ENCODE peak calls at places on chromosomes 1 and 21, in ten cellular contexts. D, Q, V, Z, R, S, Y, U, W and O are unnamed samples.

GRCh38 chr1:246104927-246105326 is 402.2 kb downstream of the SMYD3 start:
- DNase-seq in D (no peak), Q (no peak), V (peak; percentile 23), Z (no peak), R (no peak), S (no peak), Y (no peak), U (no peak), W (no peak), O (no peak)

GRCh38 chr1:43706598-43707190 is 642 bp upstream of the ST3GAL3 start:
- DNase-seq in D (peak; percentile 39), Q (peak; percentile 6), V (no peak), Z (no peak), R (no peak), S (no peak), Y (no peak), U (no peak), W (no peak), O (peak; percentile 65)

GRCh38 chr1:218867941-218868656 is 305.6 kb upstream of the LYPLAL1 start:
- DNase-seq in D (peak; percentile 34), Q (no peak), V (no peak), Z (no peak), R (no peak), S (no peak), Y (no peak), U (no peak), W (no peak), O (no peak)

GRCh38 chr21:39474545-39474944 is 22.8 kb downstream of the SH3BGR start:
- DNase-seq in D (no peak), Q (no peak), V (no peak), Z (no peak), R (no peak), S (no peak), Y (no peak), U (no peak), W (no peak), O (no peak)

GRCh38 chr1:27574871-27575831 is 28.8 kb downstream of the AHDC1 start:
- DNase-seq in D (peak; percentile 89), Q (no peak), V (peak; percentile 76), Z (no peak), R (peak; percentile 92), S (peak; percentile 31), Y (peak; percentile 91), U (no peak), W (peak; percentile 48), O (no peak)

GRCh38 chr1:201422436-201423030 is 1.0 kb upstream of the TNNI1 start:
- DNase-seq in D (no peak), Q (no peak), V (peak; percentile 39), Z (no peak), R (no peak), S (no peak), Y (no peak), U (no peak), W (no peak), O (no peak)

GRCh38 chr1:69221492-69221990 is 346.2 kb upstream of the LRRC7 start:
- DNase-seq in D (peak; percentile 15), Q (no peak), V (no peak), Z (no peak), R (no peak), S (no peak), Y (no peak), U (no peak), W (no peak), O (peak; percentile 1)

GRCh38 chr21:41957991-41958766 is 4.4 kb upstream of the C2CD2 start:
- DNase-seq in D (peak; percentile 94), Q (peak; percentile 82), V (peak; percentile 73), Z (no peak), R (peak; percentile 85), S (peak; percentile 79), Y (peak; percentile 75), U (peak; percentile 74), W (no peak), O (peak; percentile 100)

GRCh38 chr1:152162826-152163463 is 3.9 kb upstream of the RPTN start:
- DNase-seq in D (peak; percentile 80), Q (peak; percentile 94), V (no peak), Z (no peak), R (no peak), S (peak; percentile 88), Y (no peak), U (peak; percentile 93), W (no peak), O (peak; percentile 90)

GRCh38 chr1:192951961-192952460 is 107.1 kb downstream of the UCHL5 start:
- DNase-seq in D (peak; percentile 87), Q (peak; percentile 59), V (no peak), Z (no peak), R (no peak), S (peak; percentile 81), Y (no peak), U (peak; percentile 40), W (no peak), O (peak; percentile 94)

GRCh38 chr1:9150582-9151290 is 21.8 kb upstream of the GPR157 start:
- DNase-seq in D (peak; percentile 66), Q (no peak), V (no peak), Z (no peak), R (peak; percentile 73), S (no peak), Y (peak; percentile 70), U (no peak), W (peak; percentile 6), O (no peak)

GRCh38 chr1:165666152-165666551 is 32.2 kb downstream of the ALDH9A1 start:
- DNase-seq in D (peak; percentile 65), Q (no peak), V (no peak), Z (no peak), R (no peak), S (no peak), Y (no peak), U (no peak), W (no peak), O (no peak)

GRCh38 chr1:116345830-116346229 is 27.2 kb upstream of the ATP1A1 start:
- DNase-seq in D (no peak), Q (no peak), V (no peak), Z (peak; percentile 34), R (no peak), S (no peak), Y (peak; percentile 37), U (no peak), W (no peak), O (no peak)

GRCh38 chr1:7427901-7428300 is 343.2 kb upstream of the VAMP3 start:
- DNase-seq in D (no peak), Q (no peak), V (no peak), Z (no peak), R (no peak), S (no peak), Y (peak; percentile 18), U (no peak), W (no peak), O (no peak)

GRCh38 chr1:8384088-8384487 is 66.2 kb downstream of the SLC45A1 start:
- DNase-seq in D (no peak), Q (no peak), V (no peak), Z (no peak), R (no peak), S (no peak), Y (no peak), U (no peak), W (no peak), O (no peak)

GRCh38 chr1:88302843-88303486 is 381.1 kb upstream of the PKN2 start:
- DNase-seq in D (peak; percentile 45), Q (peak; percentile 2), V (peak; percentile 22), Z (no peak), R (no peak), S (peak; percentile 24), Y (no peak), U (peak; percentile 2), W (no peak), O (peak; percentile 59)

GRCh38 chr1:154847891-154848290 is 22.2 kb downstream of the KCNN3 start:
- DNase-seq in D (peak; percentile 45), Q (no peak), V (peak; percentile 84), Z (no peak), R (peak; percentile 54), S (no peak), Y (peak; percentile 62), U (no peak), W (peak; percentile 71), O (no peak)

GRCh38 chr21:29382029-29382654 is 83.4 kb downstream of the BACH1 start:
- DNase-seq in D (peak; percentile 32), Q (peak; percentile 81), V (no peak), Z (no peak), R (no peak), S (peak; percentile 61), Y (no peak), U (peak; percentile 88), W (no peak), O (peak; percentile 13)

GRCh38 chr1:185934476-185935189 is 200.4 kb downstream of the HMCN1 start:
- DNase-seq in D (peak; percentile 71), Q (no peak), V (no peak), Z (no peak), R (no peak), S (no peak), Y (no peak), U (peak; percentile 64), W (no peak), O (no peak)

GRCh38 chr1:61083014-61083798 is 845 bp downstream of the NFIA start:
- DNase-seq in D (no peak), Q (peak; percentile 35), V (peak; percentile 23), Z (no peak), R (peak; percentile 44), S (no peak), Y (peak; percentile 63), U (no peak), W (peak; percentile 45), O (peak; percentile 14)

GRCh38 chr21:31119199-31119598 is 80.9 kb upstream of the KRTAP19-8 start:
- DNase-seq in D (no peak), Q (no peak), V (no peak), Z (no peak), R (no peak), S (no peak), Y (no peak), U (no peak), W (no peak), O (no peak)